ENCODE peak calls at places on chromosomes 7 and 10, in eight cellular contexts. W is K562, Z is Karpas-422, B is Peyer's patch, U is ovary, P is aorta, K is lower lobe of right lung, D is colonic mucosa. A is an unnamed sample.

GRCh38 chr7:922334-923107 is 32.0 kb downstream of the ADAP1 start:
- DNase-seq in B (no peak), Z (no peak), D (no peak), U (peak; percentile 6), K (peak; percentile 42), W (no peak), P (peak; percentile 61), A (peak; percentile 12)

GRCh38 chr10:59285073-59285472 is 77.3 kb downstream of the FAM13C start:
- DNase-seq in W (no peak), D (no peak), Z (no peak), P (no peak), U (peak; percentile 34), B (no peak), K (no peak), A (no peak)

GRCh38 chr7:20508109-20508508 is 107.4 kb upstream of the ABCB5 start:
- DNase-seq in W (no peak), K (no peak), P (no peak), U (no peak), D (no peak), Z (peak; percentile 76), B (no peak), A (no peak)

GRCh38 chr7:137818036-137818435 is 28.7 kb downstream of the DGKI start:
- DNase-seq in U (no peak), B (no peak), Z (no peak), D (no peak), K (no peak), P (no peak), W (no peak), A (no peak)

GRCh38 chr10:33005322-33006282 is 47.6 kb upstream of the ITGB1 start:
- DNase-seq in B (peak; percentile 19), P (peak; percentile 95), U (peak; percentile 63), D (peak; percentile 67), K (peak; percentile 88), Z (peak; percentile 87), W (peak; percentile 61), A (peak; percentile 88)

GRCh38 chr7:4212376-4212775 is 469.7 kb upstream of the FOXK1 start:
- DNase-seq in P (peak; percentile 52), W (no peak), D (no peak), K (no peak), U (no peak), Z (no peak), B (no peak), A (no peak)

GRCh38 chr7:96045919-96046318 is 273.6 kb downstream of the DYNC1I1 start:
- DNase-seq in W (no peak), U (no peak), B (no peak), K (no peak), Z (no peak), P (no peak), D (no peak), A (no peak)

GRCh38 chr10:91520657-91521056 is 110.5 kb downstream of the HECTD2 start:
- DNase-seq in Z (no peak), B (no peak), K (no peak), P (no peak), D (peak; percentile 40), U (peak; percentile 91), W (no peak), A (peak; percentile 70)

GRCh38 chr10:47167591-47167990 is 132.4 kb upstream of the GDF10 start:
- DNase-seq in K (no peak), B (no peak), P (no peak), D (no peak), W (no peak), Z (no peak), U (no peak), A (no peak)

GRCh38 chr7:130473877-130474276 is 18.0 kb upstream of the MEST start:
- DNase-seq in B (no peak), P (no peak), U (no peak), W (no peak), K (no peak), Z (no peak), D (no peak), A (no peak)

GRCh38 chr10:42955493-42955889 is 121.4 kb upstream of the RET start:
- DNase-seq in Z (no peak), D (no peak), B (no peak), P (peak; percentile 63), K (no peak), W (no peak), U (no peak), A (no peak)

GRCh38 chr7:100192951-100193350 is 15.2 kb downstream of the STAG3 start:
- DNase-seq in D (no peak), K (no peak), P (no peak), Z (no peak), B (no peak), U (no peak), W (no peak), A (no peak)

GRCh38 chr7:26143298-26144044 is 8.5 kb upstream of the NFE2L3 start:
- DNase-seq in Z (no peak), U (no peak), D (no peak), W (no peak), B (no peak), P (no peak), K (no peak), A (no peak)

GRCh38 chr7:148621563-148621962 is 31.0 kb downstream of the C7orf33 start:
- DNase-seq in D (no peak), U (no peak), W (no peak), K (no peak), B (no peak), P (no peak), Z (no peak), A (no peak)

GRCh38 chr7:151083071-151083823 is at the start of gene TMUB1:
- DNase-seq in K (peak; percentile 90), D (peak; percentile 86), P (peak; percentile 94), Z (peak; percentile 92), W (peak; percentile 86), U (peak; percentile 79), B (peak; percentile 86), A (peak; percentile 93)

GRCh38 chr10:110399163-110400094 is 94.7 kb upstream of the SMNDC1 start:
- DNase-seq in P (no peak), K (no peak), U (no peak), Z (no peak), W (no peak), B (no peak), D (no peak), A (no peak)

GRCh38 chr10:101767600-101767945 is 8.3 kb downstream of the FGF8 start:
- DNase-seq in B (no peak), D (no peak), U (no peak), Z (no peak), K (no peak), P (no peak), W (no peak), A (no peak)

GRCh38 chr7:5139998-5140397 is 50.0 kb upstream of the WIPI2 start:
- DNase-seq in B (no peak), K (no peak), U (no peak), D (peak; percentile 42), P (no peak), W (no peak), Z (peak; percentile 70), A (no peak)

DNA sequence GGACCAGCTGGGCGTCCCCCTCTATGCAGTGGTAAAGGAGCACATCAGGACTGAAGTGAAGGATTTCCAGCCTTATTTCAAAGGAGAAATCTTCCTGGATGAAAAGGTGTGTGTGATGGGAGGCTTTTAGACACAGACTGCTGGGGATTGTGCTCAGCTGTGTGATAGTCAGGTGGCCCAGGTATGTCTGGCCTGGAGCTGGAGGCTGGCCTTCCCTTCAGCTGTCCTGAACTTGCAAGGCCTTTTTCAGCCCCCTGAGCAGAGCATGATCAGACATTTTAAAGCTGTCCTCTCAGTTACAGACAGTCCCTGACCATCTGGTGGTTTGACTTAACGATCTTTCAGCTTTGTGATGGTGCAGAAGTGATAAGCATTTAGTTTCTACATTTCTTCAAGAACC is 17.6 kb downstream of the PRXL2A start:
- DNase-seq in P (peak; percentile 9), K (no peak), D (no peak), U (no peak), Z (no peak), W (no peak), B (no peak), A (no peak)
- H3K27ac ChIP-seq in P (no peak overlapping the region), K (no peak overlapping the region), D (no peak overlapping the region), U (no peak overlapping the region), Z (no peak overlapping the region), W (no peak overlapping the region), B (no peak overlapping the region), A (no peak overlapping the region)

GRCh38 chr7:135910393-135911036 is 66.6 kb downstream of the MTPN start:
- DNase-seq in K (no peak), W (no peak), Z (no peak), B (no peak), P (no peak), D (no peak), U (no peak), A (no peak)

GRCh38 chr7:135904282-135904681 is 72.9 kb downstream of the MTPN start:
- DNase-seq in B (no peak), D (no peak), W (no peak), Z (no peak), K (no peak), P (no peak), U (no peak), A (no peak)

GRCh38 chr7:135905355-135905754 is 71.8 kb downstream of the MTPN start:
- DNase-seq in W (no peak), Z (no peak), D (no peak), U (no peak), P (no peak), B (no peak), K (no peak), A (no peak)

GRCh38 chr7:135901585-135902540 is 75.3 kb downstream of the MTPN start:
- DNase-seq in U (no peak), W (no peak), P (no peak), K (no peak), Z (no peak), B (no peak), D (no peak), A (no peak)

GRCh38 chr7:135905858-135906257 is 71.3 kb downstream of the MTPN start:
- DNase-seq in U (no peak), K (no peak), D (no peak), W (no peak), B (no peak), P (no peak), Z (no peak), A (no peak)
- H3K4me1 ChIP-seq in U (peaks cover 2% of the 10 kb centered on the region), K (no peaks in the 10 kb centered on the region), D (no peaks in the 10 kb centered on the region), W (no peaks in the 10 kb centered on the region), B (no peaks in the 10 kb centered on the region), P (no peaks in the 10 kb centered on the region), Z (no peaks in the 10 kb centered on the region), A (peaks cover 2% of the 10 kb centered on the region)

DNA sequence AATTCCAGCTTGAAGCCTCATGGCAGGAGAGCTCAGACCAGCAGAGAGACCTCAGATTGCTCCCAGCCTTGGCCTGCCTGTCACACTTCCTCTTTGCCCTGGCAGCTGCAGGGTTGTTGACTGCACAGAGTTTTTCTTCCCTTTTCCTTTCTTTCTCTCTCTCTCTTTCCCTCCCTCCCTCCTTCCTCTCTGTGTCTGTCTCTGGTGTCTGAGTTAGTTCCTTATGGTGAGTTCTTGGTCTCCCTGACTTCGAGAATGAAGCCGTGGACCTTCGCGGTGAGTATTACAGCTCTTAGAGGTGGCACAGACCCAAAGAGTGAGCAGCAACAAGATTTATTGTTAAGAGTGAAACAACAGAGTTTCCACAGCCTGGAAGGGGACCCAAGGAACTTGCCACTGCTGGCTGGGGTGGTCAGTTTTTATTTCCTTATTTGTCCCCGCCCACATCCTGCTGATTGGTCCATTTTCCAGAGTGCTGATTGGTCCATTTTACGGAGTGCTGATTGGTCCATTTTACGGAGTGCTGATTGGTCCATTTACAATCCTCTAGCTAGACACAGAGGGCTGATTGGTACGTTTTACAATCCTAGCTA is 266.3 kb downstream of the RPS24 start:
- DNase-seq in Z (no peak), K (peak; percentile 66), D (no peak), P (no peak), B (peak; percentile 66), U (no peak), W (no peak), A (no peak)
- H3K27ac ChIP-seq in Z (no peak overlapping the region), K (peak overlapping the region; percentile 62), D (peak overlapping the region; percentile 31), P (peak overlapping the region; percentile 44), B (peak overlapping the region; percentile 16), U (no peak overlapping the region), W (no peak overlapping the region), A (no peak overlapping the region)

GRCh38 chr7:47454961-47455871 is 126.7 kb downstream of the TNS3 start:
- DNase-seq in P (peak; percentile 45), D (no peak), Z (no peak), W (no peak), B (no peak), K (no peak), U (no peak), A (peak; percentile 43)
- H3K4me1 ChIP-seq in P (peaks cover 4% of the 10 kb centered on the region), D (peaks cover 19% of the 10 kb centered on the region), Z (no peaks in the 10 kb centered on the region), W (no peaks in the 10 kb centered on the region), B (peaks cover 57% of the 10 kb centered on the region), K (peaks cover 59% of the 10 kb centered on the region), U (peaks cover 29% of the 10 kb centered on the region), A (peaks cover 16% of the 10 kb centered on the region)

A was measured in right cardiac atrium.